ENCODE peak calls at places on chromosomes 7 and 10, in five cellular contexts. One of them, this sample, is unnamed.

GRCh38 chr7:101868191-101868950 is 50.9 kb downstream of the CUX1 start:
- DNase-seq in HepG2: no peak
- DNase-seq in Panc1: no peak
- DNase-seq in GM12878: no peak
- DNase-seq in A549: no peak
- DNase-seq in this sample: no peak

GRCh38 chr7:30974605-30975256 is 11.0 kb downstream of the GHRHR start:
- DNase-seq in GM12878: peak
- DNase-seq in A549: peak
- DNase-seq in HepG2: peak
- DNase-seq in Panc1: no peak
- DNase-seq in this sample: peak

GRCh38 chr10:58348571-58349033 is 13.8 kb downstream of the UBE2D1 start:
- DNase-seq in GM12878: no peak
- DNase-seq in A549: peak
- DNase-seq in HepG2: peak
- DNase-seq in Panc1: no peak
- DNase-seq in this sample: no peak

GRCh38 chr10:59177031-59177861 is 803 bp downstream of the PHYHIPL start:
- DNase-seq in A549: peak
- DNase-seq in Panc1: no peak
- DNase-seq in GM12878: no peak
- DNase-seq in HepG2: peak
- DNase-seq in this sample: peak

GRCh38 chr7:149855368-149856305 is 17.5 kb downstream of the ZNF862 start:
- DNase-seq in HepG2: peak
- DNase-seq in Panc1: no peak
- DNase-seq in GM12878: no peak
- DNase-seq in A549: no peak
- DNase-seq in this sample: no peak

GRCh38 chr10:72097448-72098300 is 9.3 kb upstream of the SPOCK2 start:
- DNase-seq in GM12878: no peak
- DNase-seq in A549: peak
- DNase-seq in HepG2: peak
- DNase-seq in Panc1: peak
- DNase-seq in this sample: no peak

GRCh38 chr10:104077282-104078151 is 8.2 kb downstream of the COL17A1 start:
- DNase-seq in Panc1: no peak
- DNase-seq in A549: no peak
- DNase-seq in GM12878: no peak
- DNase-seq in HepG2: no peak
- DNase-seq in this sample: no peak

GRCh38 chr10:25078659-25079429 is 62.4 kb downstream of the THNSL1 start:
- DNase-seq in GM12878: no peak
- DNase-seq in A549: peak
- DNase-seq in HepG2: peak
- DNase-seq in Panc1: no peak
- DNase-seq in this sample: no peak

GRCh38 chr7:98323597-98324322 is 42.3 kb downstream of the BRI3 start:
- DNase-seq in A549: no peak
- DNase-seq in Panc1: no peak
- DNase-seq in GM12878: no peak
- DNase-seq in HepG2: no peak
- DNase-seq in this sample: no peak

GRCh38 chr10:102119417-102120141 is 589 bp downstream of the LDB1 start:
- DNase-seq in Panc1: no peak
- DNase-seq in GM12878: no peak
- DNase-seq in HepG2: no peak
- DNase-seq in A549: peak
- DNase-seq in this sample: peak

GRCh38 chr10:84156768-84157167 is 16.8 kb upstream of the GPR15LG start:
- DNase-seq in A549: no peak
- DNase-seq in Panc1: peak
- DNase-seq in GM12878: no peak
- DNase-seq in HepG2: no peak
- DNase-seq in this sample: no peak

GRCh38 chr7:28362812-28363211 is 49.5 kb upstream of the CREB5 start:
- DNase-seq in A549: no peak
- DNase-seq in HepG2: no peak
- DNase-seq in Panc1: no peak
- DNase-seq in GM12878: no peak
- DNase-seq in this sample: no peak

GRCh38 chr10:71631007-71631859 is 88.3 kb downstream of the C10orf105 start:
- DNase-seq in GM12878: no peak
- DNase-seq in Panc1: no peak
- DNase-seq in HepG2: no peak
- DNase-seq in A549: no peak
- DNase-seq in this sample: peak

GRCh38 chr7:112866424-112866823 is 76.2 kb upstream of the TMEM168 start:
- DNase-seq in HepG2: no peak
- DNase-seq in Panc1: no peak
- DNase-seq in GM12878: peak
- DNase-seq in A549: no peak
- DNase-seq in this sample: no peak

GRCh38 chr7:27248911-27249723 is 6.5 kb downstream of the EVX1 start:
- DNase-seq in HepG2: no peak
- DNase-seq in A549: no peak
- DNase-seq in GM12878: no peak
- DNase-seq in Panc1: no peak
- DNase-seq in this sample: no peak

GRCh38 chr10:93106631-93107072 is 33.0 kb downstream of the CYP26A1 start:
- DNase-seq in A549: peak
- DNase-seq in HepG2: peak
- DNase-seq in GM12878: no peak
- DNase-seq in Panc1: no peak
- DNase-seq in this sample: no peak

GRCh38 chr7:134724606-134725005 is 54.8 kb upstream of the CALD1 start:
- DNase-seq in Panc1: peak
- DNase-seq in HepG2: peak
- DNase-seq in GM12878: peak
- DNase-seq in A549: peak
- DNase-seq in this sample: no peak

GRCh38 chr10:110865804-110866482 is 5.8 kb upstream of the PDCD4 start:
- DNase-seq in A549: peak
- DNase-seq in Panc1: no peak
- DNase-seq in GM12878: no peak
- DNase-seq in HepG2: no peak
- DNase-seq in this sample: no peak

GRCh38 chr7:3949226-3949625 is 648.2 kb downstream of the SDK1 start:
- DNase-seq in HepG2: no peak
- DNase-seq in GM12878: no peak
- DNase-seq in A549: no peak
- DNase-seq in Panc1: no peak
- DNase-seq in this sample: no peak

GRCh38 chr10:61897671-61898434 is 3.6 kb upstream of the ARID5B start:
- DNase-seq in HepG2: no peak
- DNase-seq in GM12878: no peak
- DNase-seq in A549: peak
- DNase-seq in Panc1: no peak
- DNase-seq in this sample: peak

GRCh38 chr7:100457033-100457432 is 7.0 kb downstream of the SPACDR start:
- DNase-seq in Panc1: no peak
- DNase-seq in A549: no peak
- DNase-seq in GM12878: no peak
- DNase-seq in HepG2: no peak
- DNase-seq in this sample: no peak

GRCh38 chr7:107725138-107725740 is 18.7 kb upstream of the CBLL1 start:
- DNase-seq in A549: peak
- DNase-seq in Panc1: peak
- DNase-seq in GM12878: peak
- DNase-seq in HepG2: peak
- DNase-seq in this sample: peak

GRCh38 chr7:6533893-6534804 is 17.1 kb downstream of the GRID2IP start:
- DNase-seq in Panc1: no peak
- DNase-seq in A549: no peak
- DNase-seq in HepG2: no peak
- DNase-seq in GM12878: peak
- DNase-seq in this sample: no peak

GRCh38 chr7:37942934-37943610 is 22.6 kb downstream of the EPDR1 start:
- DNase-seq in GM12878: peak
- DNase-seq in Panc1: peak
- DNase-seq in HepG2: peak
- DNase-seq in A549: peak
- DNase-seq in this sample: peak

GRCh38 chr7:135389971-135390370 is 119.9 kb downstream of the CNOT4 start:
- DNase-seq in A549: no peak
- DNase-seq in GM12878: no peak
- DNase-seq in HepG2: no peak
- DNase-seq in Panc1: no peak
- DNase-seq in this sample: no peak

DNA sequence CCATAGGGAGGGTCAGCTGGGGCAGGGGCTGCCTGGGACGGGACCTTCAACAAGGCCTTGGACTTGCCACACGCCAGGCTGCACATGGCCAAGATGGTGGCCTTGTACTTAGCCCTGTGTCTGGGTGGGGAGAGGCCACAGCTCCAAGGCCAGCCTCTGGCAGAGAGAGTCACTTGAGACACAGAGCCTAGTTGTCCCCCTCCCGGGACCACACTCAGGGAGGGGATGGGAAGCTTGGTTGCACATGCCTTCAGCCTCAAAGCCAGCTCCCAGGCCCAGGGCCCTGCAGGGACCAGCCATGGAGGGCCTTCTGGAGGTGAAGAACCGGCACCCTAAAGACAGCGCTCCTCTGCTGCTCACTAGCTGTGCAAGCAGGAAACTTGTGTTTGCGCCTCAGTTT is 16.7 kb downstream of the MMRN2 start:
- DNase-seq in HepG2: no peak
- DNase-seq in GM12878: no peak
- DNase-seq in A549: no peak
- DNase-seq in Panc1: no peak
- DNase-seq in this sample: no peak
- TF ChIP-seq REST in HepG2: no peak
- TF ChIP-seq REST in GM12878: no peak
- TF ChIP-seq REST in A549: no peak
- TF ChIP-seq REST in Panc1: no peak
- TF ChIP-seq REST in this sample: no peak

DNA sequence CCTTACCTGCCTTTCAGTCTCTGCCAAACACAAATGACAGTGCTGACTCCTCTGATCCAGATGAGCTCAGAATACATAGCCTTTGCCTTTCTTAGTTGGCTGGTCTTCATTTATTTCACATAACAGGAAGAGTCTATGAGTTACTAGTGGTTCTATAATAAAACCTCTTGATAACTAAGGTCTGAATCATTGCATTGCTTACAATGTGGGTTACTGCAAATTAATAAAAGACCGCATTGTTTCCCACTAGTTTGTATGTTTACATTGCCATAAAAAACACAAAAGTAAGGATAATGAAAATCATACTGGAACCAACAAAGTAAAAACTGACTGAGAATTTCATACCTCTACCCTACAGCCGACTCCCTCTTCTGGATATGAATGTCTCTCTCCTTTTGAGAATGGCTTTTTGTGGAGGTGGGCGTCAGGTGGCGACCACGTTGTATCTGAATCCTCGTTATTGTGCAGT is 62.0 kb upstream of the AKR1E2 start:
- DNase-seq in Panc1: peak
- DNase-seq in HepG2: no peak
- DNase-seq in GM12878: no peak
- DNase-seq in A549: no peak
- DNase-seq in this sample: no peak
- TF ChIP-seq REST in Panc1: no peak
- TF ChIP-seq REST in HepG2: no peak
- TF ChIP-seq REST in GM12878: no peak
- TF ChIP-seq REST in A549: no peak
- TF ChIP-seq REST in this sample: no peak

GRCh38 chr7:935321-936130 is 19.0 kb downstream of the ADAP1 start:
- DNase-seq in A549: no peak
- DNase-seq in GM12878: no peak
- DNase-seq in Panc1: no peak
- DNase-seq in HepG2: no peak
- DNase-seq in this sample: no peak

GRCh38 chr7:938546-939185 is 15.8 kb downstream of the ADAP1 start:
- DNase-seq in Panc1: no peak
- DNase-seq in GM12878: no peak
- DNase-seq in A549: no peak
- DNase-seq in HepG2: no peak
- DNase-seq in this sample: no peak

GRCh38 chr7:934469-935320 is 19.8 kb downstream of the ADAP1 start:
- DNase-seq in A549: no peak
- DNase-seq in Panc1: no peak
- DNase-seq in GM12878: no peak
- DNase-seq in HepG2: no peak
- DNase-seq in this sample: no peak

GRCh38 chr7:937851-938484 is 16.5 kb downstream of the ADAP1 start:
- DNase-seq in HepG2: no peak
- DNase-seq in A549: no peak
- DNase-seq in GM12878: no peak
- DNase-seq in Panc1: no peak
- DNase-seq in this sample: no peak

DNA sequence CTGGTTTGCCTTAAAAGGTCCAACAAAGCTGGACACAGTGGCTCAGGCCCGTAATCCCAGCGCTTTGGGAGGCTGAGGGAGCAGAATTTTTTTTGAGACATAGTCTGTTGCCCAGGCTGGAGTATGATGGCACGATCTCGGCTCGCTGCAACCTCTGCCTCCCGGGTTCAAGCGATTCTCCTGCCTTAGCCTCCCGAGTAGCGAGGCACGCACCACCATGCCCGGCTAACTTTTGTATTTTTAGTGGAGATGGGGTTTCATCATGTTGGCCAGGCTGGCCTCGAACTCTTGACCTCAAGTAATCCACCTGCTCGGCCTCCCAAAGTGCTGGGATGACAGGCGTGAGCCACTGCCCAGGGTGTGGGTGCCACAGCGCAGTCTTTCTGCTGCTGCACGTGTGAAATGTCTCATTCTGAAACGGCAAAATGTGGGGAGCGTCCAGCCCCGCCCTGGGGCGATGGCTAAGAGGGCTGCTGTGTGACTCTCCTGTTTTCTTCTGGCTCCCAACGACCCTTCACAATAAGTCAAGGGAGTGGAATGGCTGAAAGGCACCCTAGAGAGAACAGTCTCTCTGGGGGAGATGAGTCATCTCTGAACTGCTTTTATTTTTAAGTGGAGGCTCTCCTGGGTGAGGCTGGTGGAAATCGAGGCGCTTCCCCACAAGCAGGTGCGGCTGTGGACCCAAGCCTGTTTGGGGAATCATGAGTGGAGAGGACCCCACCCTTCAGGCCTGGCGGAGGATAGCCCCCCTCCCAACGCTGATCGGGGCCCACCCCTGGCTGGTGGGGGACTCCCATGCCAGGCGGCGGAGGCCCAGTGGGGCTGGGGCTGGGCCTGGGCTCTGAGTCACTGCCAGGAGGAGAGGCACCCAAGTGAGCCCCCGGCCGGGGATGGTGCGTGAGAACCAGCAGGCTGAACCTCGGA is 18.1 kb downstream of the ADAP1 start:
- DNase-seq in A549: peak
- DNase-seq in HepG2: no peak
- DNase-seq in GM12878: peak
- DNase-seq in Panc1: no peak
- DNase-seq in this sample: no peak
- TF ChIP-seq REST in A549: no peak
- TF ChIP-seq REST in HepG2: no peak
- TF ChIP-seq REST in GM12878: no peak
- TF ChIP-seq REST in Panc1: no peak
- TF ChIP-seq REST in this sample: no peak

GRCh38 chr7:901388-902154 is 25.2 kb downstream of the GET4 start:
- DNase-seq in GM12878: no peak
- DNase-seq in A549: peak
- DNase-seq in HepG2: peak
- DNase-seq in Panc1: no peak
- DNase-seq in this sample: peak
- TF ChIP-seq REST in GM12878: no peak
- TF ChIP-seq REST in A549: no peak
- TF ChIP-seq REST in HepG2: no peak
- TF ChIP-seq REST in Panc1: no peak
- TF ChIP-seq REST in this sample: no peak

This sample was measured in SK-N-SH.